ENCODE peak calls at places on chromosomes 11 and 22, in four cellular contexts. One of them, this sample, is unnamed.

GRCh38 chr11:119236891-119237290 is 30.8 kb downstream of the CBL start:
- DNase-seq in body of pancreas: no peak
- DNase-seq in WERI-Rb-1: no peak
- DNase-seq in astrocyte of the cerebellum: no peak
- DNase-seq in this sample: no peak

GRCh38 chr22:48908547-48908946 is 919.1 kb downstream of the BRD1 start:
- DNase-seq in body of pancreas: no peak
- DNase-seq in WERI-Rb-1: no peak
- DNase-seq in astrocyte of the cerebellum: no peak
- DNase-seq in this sample: no peak

GRCh38 chr11:120304526-120304925 is 20.6 kb upstream of the TLCD5 start:
- DNase-seq in body of pancreas: no peak
- DNase-seq in WERI-Rb-1: no peak
- DNase-seq in astrocyte of the cerebellum: no peak
- DNase-seq in this sample: no peak

GRCh38 chr11:1730230-1730629 is 20.2 kb downstream of the IFITM10 start:
- DNase-seq in body of pancreas: no peak
- DNase-seq in WERI-Rb-1: no peak
- DNase-seq in astrocyte of the cerebellum: no peak
- DNase-seq in this sample: no peak

GRCh38 chr11:102047305-102047924 is at the start of gene CFAP300:
- DNase-seq in body of pancreas: peak; percentile 76
- DNase-seq in WERI-Rb-1: peak; percentile 79
- DNase-seq in astrocyte of the cerebellum: no peak
- DNase-seq in this sample: peak; percentile 64

GRCh38 chr11:35651263-35651662 is 11.3 kb upstream of the TRIM44 start:
- DNase-seq in body of pancreas: no peak
- DNase-seq in WERI-Rb-1: no peak
- DNase-seq in astrocyte of the cerebellum: no peak
- DNase-seq in this sample: no peak

GRCh38 chr22:44254811-44255210 is 57.9 kb downstream of the SHISAL1 start:
- DNase-seq in body of pancreas: no peak
- DNase-seq in WERI-Rb-1: no peak
- DNase-seq in astrocyte of the cerebellum: no peak
- DNase-seq in this sample: no peak

GRCh38 chr11:19774817-19775600 is 62.4 kb downstream of the NAV2 start:
- DNase-seq in body of pancreas: no peak
- DNase-seq in WERI-Rb-1: no peak
- DNase-seq in astrocyte of the cerebellum: no peak
- DNase-seq in this sample: no peak

GRCh38 chr11:9264381-9265210 is 554 bp downstream of the DENND5A start:
- DNase-seq in body of pancreas: peak; percentile 46
- DNase-seq in WERI-Rb-1: peak; percentile 22
- DNase-seq in astrocyte of the cerebellum: peak; percentile 43
- DNase-seq in this sample: peak; percentile 51

GRCh38 chr11:108853864-108854263 is 189.0 kb downstream of the DDX10 start:
- DNase-seq in body of pancreas: no peak
- DNase-seq in WERI-Rb-1: peak; percentile 16
- DNase-seq in astrocyte of the cerebellum: no peak
- DNase-seq in this sample: no peak

GRCh38 chr11:113296447-113297205 is 17.8 kb upstream of the TTC12 start:
- DNase-seq in body of pancreas: no peak
- DNase-seq in WERI-Rb-1: peak; percentile 79
- DNase-seq in astrocyte of the cerebellum: no peak
- DNase-seq in this sample: no peak

GRCh38 chr11:9609841-9610240 is 36.4 kb downstream of the WEE1 start:
- DNase-seq in body of pancreas: no peak
- DNase-seq in WERI-Rb-1: no peak
- DNase-seq in astrocyte of the cerebellum: no peak
- DNase-seq in this sample: no peak

GRCh38 chr11:837990-838307 is 4.4 kb downstream of the POLR2L start:
- DNase-seq in body of pancreas: no peak
- DNase-seq in WERI-Rb-1: no peak
- DNase-seq in astrocyte of the cerebellum: no peak
- DNase-seq in this sample: no peak

GRCh38 chr11:41613321-41613720 is 153.9 kb upstream of the LRRC4C start:
- DNase-seq in body of pancreas: no peak
- DNase-seq in WERI-Rb-1: no peak
- DNase-seq in astrocyte of the cerebellum: no peak
- DNase-seq in this sample: no peak

GRCh38 chr11:65014146-65014960 is at the start of gene ARL2:
- DNase-seq in body of pancreas: no peak
- DNase-seq in WERI-Rb-1: no peak
- DNase-seq in astrocyte of the cerebellum: no peak
- DNase-seq in this sample: no peak

GRCh38 chr11:117384045-117384444 is 56.4 kb downstream of the CEP164 start:
- DNase-seq in body of pancreas: no peak
- DNase-seq in WERI-Rb-1: no peak
- DNase-seq in astrocyte of the cerebellum: peak; percentile 29
- DNase-seq in this sample: no peak

GRCh38 chr22:33789690-33790253 is 130.5 kb downstream of the LARGE1 start:
- DNase-seq in body of pancreas: no peak
- DNase-seq in WERI-Rb-1: no peak
- DNase-seq in astrocyte of the cerebellum: no peak
- DNase-seq in this sample: no peak

GRCh38 chr22:42297778-42298177 is 27.3 kb upstream of the TCF20 start:
- DNase-seq in body of pancreas: no peak
- DNase-seq in WERI-Rb-1: no peak
- DNase-seq in astrocyte of the cerebellum: no peak
- DNase-seq in this sample: no peak

DNA sequence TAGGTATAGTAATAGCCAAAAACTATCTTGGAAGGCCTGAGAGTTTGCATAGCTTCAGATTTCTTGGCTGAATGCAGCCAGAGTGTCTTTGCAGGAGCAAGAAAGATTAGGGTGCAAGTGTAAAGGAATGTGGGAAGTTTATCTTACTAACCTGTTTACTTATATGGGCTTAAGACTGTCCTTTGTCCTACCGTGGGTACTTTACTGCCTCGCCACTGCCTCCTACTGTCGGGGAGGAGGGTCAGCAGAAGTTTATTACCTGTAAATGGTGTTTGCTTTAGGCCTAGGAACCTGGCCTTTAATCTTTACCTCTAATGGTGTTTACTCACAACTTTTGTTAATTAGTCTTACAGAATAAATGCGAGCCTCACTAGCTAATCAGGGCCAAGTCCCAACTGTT is 633.8 kb downstream of the DLG2 start:
- DNase-seq in body of pancreas: no peak
- DNase-seq in WERI-Rb-1: peak; percentile 27
- DNase-seq in astrocyte of the cerebellum: no peak
- DNase-seq in this sample: no peak
- TF ChIP-seq CTCF in body of pancreas: no peak
- TF ChIP-seq CTCF in WERI-Rb-1: peak; percentile 57
- TF ChIP-seq CTCF in astrocyte of the cerebellum: no peak
- TF ChIP-seq CTCF in this sample: peak; percentile 52

GRCh38 chr11:72927380-72927779 is 113.2 kb downstream of the ATG16L2 start:
- DNase-seq in body of pancreas: no peak
- DNase-seq in WERI-Rb-1: no peak
- DNase-seq in astrocyte of the cerebellum: no peak
- DNase-seq in this sample: no peak

GRCh38 chr11:72926076-72926475 is 111.9 kb downstream of the ATG16L2 start:
- DNase-seq in body of pancreas: no peak
- DNase-seq in WERI-Rb-1: no peak
- DNase-seq in astrocyte of the cerebellum: no peak
- DNase-seq in this sample: no peak

GRCh38 chr11:72921028-72921716 is 107.0 kb downstream of the ATG16L2 start:
- DNase-seq in body of pancreas: no peak
- DNase-seq in WERI-Rb-1: no peak
- DNase-seq in astrocyte of the cerebellum: no peak
- DNase-seq in this sample: no peak

GRCh38 chr11:72925656-72926055 is 111.4 kb downstream of the ATG16L2 start:
- DNase-seq in body of pancreas: no peak
- DNase-seq in WERI-Rb-1: no peak
- DNase-seq in astrocyte of the cerebellum: no peak
- DNase-seq in this sample: no peak

GRCh38 chr11:72924568-72925190 is 110.5 kb downstream of the ATG16L2 start:
- DNase-seq in body of pancreas: no peak
- DNase-seq in WERI-Rb-1: no peak
- DNase-seq in astrocyte of the cerebellum: peak; percentile 41
- DNase-seq in this sample: no peak
- TF ChIP-seq CTCF in body of pancreas: peak; percentile 44
- TF ChIP-seq CTCF in WERI-Rb-1: no peak
- TF ChIP-seq CTCF in astrocyte of the cerebellum: peak; percentile 52
- TF ChIP-seq CTCF in this sample: peak; percentile 71

DNA sequence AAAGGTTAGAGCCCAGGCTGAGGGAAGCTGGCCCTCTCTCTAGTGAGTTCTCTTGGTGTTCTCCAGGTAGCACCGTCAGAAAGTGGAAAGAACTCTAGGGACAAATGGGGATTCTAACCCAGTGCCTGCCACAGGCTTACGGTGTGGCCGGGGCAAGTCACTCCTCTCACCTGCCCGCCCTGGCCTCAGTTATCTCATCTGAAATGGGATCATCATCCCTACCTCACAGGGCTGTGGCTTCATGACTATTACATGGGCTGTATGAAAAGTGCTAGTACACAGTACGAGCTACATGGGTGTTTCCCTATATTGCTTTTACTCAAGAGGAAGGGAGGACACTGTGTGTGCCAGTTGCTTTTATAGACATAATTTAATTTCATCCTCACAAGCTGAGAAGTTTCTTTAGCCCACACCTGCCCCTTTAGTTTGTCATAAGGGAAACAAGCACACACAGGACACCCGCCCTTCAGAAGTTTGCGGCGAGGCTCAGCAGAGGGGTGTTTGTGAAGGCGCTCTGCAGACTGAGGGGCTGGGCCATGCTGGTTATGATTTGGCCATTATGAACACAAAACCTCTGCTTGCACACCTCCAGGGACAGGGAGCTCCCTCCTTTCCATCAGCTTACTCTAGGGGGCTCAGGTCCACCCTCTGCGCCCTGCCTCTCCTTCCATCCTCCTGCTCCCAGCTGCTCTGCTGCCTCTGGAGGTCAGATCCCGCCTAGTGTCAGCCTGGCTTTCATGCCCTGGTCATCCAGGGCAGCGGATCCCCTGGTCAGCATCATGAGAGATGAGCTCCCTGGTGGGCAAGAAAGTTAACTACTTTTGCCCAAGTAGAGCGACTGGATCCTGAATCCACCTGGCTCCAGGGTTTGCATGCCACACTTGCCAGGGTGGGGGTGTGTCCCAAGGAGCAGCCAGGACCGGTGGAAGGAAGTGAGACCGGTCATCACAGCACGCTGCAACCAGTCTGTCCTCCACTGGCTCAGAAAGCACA is 1.2 kb downstream of the KLHL35 start:
- DNase-seq in body of pancreas: peak; percentile 38
- DNase-seq in WERI-Rb-1: no peak
- DNase-seq in astrocyte of the cerebellum: no peak
- DNase-seq in this sample: no peak
- TF ChIP-seq CTCF in body of pancreas: no peak
- TF ChIP-seq CTCF in WERI-Rb-1: peak; percentile 21
- TF ChIP-seq CTCF in astrocyte of the cerebellum: no peak
- TF ChIP-seq CTCF in this sample: no peak

GRCh38 chr11:92735039-92735438 is 234.4 kb upstream of the MTNR1B start:
- DNase-seq in body of pancreas: no peak
- DNase-seq in WERI-Rb-1: no peak
- DNase-seq in astrocyte of the cerebellum: no peak
- DNase-seq in this sample: no peak
- TF ChIP-seq CTCF in body of pancreas: no peak
- TF ChIP-seq CTCF in WERI-Rb-1: peak; percentile 42
- TF ChIP-seq CTCF in astrocyte of the cerebellum: peak; percentile 50
- TF ChIP-seq CTCF in this sample: no peak

DNA sequence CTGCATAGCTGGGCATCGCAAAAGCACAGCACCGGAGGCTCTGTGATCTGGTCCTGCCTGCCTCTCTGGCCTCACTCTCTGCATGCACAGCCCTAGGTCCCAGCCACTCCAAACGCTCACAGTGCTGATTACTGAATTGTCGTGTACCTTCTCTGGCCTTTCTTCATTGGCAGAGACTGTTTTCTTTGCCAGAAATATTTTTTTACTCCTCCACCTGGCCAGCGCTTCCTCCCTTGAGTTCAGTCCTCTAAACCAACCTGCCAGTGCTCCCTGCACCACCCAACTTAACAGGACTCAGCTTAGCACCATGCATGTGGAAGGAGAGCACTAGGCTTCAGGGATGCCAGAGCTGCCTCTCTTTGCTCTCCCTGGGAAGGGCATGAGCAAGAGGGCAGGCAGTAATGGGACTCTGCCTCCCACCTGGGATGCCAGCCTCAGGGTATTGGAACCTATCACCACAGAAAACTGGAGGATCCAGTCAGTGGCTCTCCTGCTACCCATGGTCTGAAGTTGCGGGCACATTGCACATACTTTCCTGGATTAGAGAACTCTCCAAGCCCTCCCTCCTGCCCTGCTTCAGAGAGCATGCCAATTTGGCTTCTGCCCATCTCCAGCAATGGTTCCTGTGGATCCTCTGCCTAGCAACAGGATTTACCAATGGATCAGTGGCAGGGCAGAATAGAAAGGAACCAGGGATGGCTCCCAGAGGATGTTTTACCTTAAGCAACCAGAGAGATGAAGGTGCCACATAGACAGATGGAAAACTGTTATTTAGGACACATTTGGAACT is 37.0 kb upstream of the GNAZ start:
- DNase-seq in body of pancreas: no peak
- DNase-seq in WERI-Rb-1: no peak
- DNase-seq in astrocyte of the cerebellum: no peak
- DNase-seq in this sample: no peak
- TF ChIP-seq CTCF in body of pancreas: no peak
- TF ChIP-seq CTCF in WERI-Rb-1: no peak
- TF ChIP-seq CTCF in astrocyte of the cerebellum: no peak
- TF ChIP-seq CTCF in this sample: no peak

DNA sequence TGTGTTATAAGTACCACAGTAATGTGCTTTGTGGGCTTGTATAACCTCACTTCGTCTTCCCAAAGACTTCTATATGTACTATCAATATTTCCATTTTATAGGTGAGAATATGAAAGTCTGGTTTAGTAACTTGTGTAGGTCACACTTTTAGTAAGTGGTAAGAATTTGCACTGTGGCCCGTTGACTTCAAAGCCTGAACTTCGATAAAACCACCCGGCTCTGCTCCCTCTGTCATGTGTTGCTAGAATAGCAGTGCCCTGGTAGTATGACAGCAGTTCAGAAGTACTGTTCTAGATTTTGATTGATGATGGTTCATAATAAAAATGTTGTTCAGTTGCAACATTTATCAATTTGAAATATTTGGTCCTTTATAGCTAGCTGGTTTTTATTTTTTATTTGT is 110.2 kb upstream of the SORL1-AS1 start:
- DNase-seq in body of pancreas: no peak
- DNase-seq in WERI-Rb-1: no peak
- DNase-seq in astrocyte of the cerebellum: no peak
- DNase-seq in this sample: no peak
- TF ChIP-seq CTCF in body of pancreas: no peak
- TF ChIP-seq CTCF in WERI-Rb-1: no peak
- TF ChIP-seq CTCF in astrocyte of the cerebellum: no peak
- TF ChIP-seq CTCF in this sample: no peak

GRCh38 chr11:3046190-3046589 is 11.0 kb downstream of the CARS1 start:
- DNase-seq in body of pancreas: no peak
- DNase-seq in WERI-Rb-1: peak; percentile 51
- DNase-seq in astrocyte of the cerebellum: no peak
- DNase-seq in this sample: no peak
- TF ChIP-seq CTCF in body of pancreas: no peak
- TF ChIP-seq CTCF in WERI-Rb-1: peak; percentile 56
- TF ChIP-seq CTCF in astrocyte of the cerebellum: peak; percentile 32
- TF ChIP-seq CTCF in this sample: peak; percentile 12

This sample was measured in AG09319.